ENCODE peak calls at places on chromosomes 1 and 21, in four cellular contexts. X is left kidney, J is DMS53, U is NCI-H2171. K is an unnamed sample.

GRCh38 chr1:55572878-55573734 is 357.9 kb upstream of the USP24 start:
- DNase-seq in X (peak), J (no peak), U (no peak), K (no peak)

GRCh38 chr1:214117780-214118179 is 130.0 kb downstream of the PROX1 start:
- DNase-seq in X (no peak), J (no peak), U (no peak), K (no peak)

GRCh38 chr21:36551731-36552457 is 72.0 kb upstream of the CLDN14 start:
- DNase-seq in X (peak), U (no peak), J (no peak), K (no peak)

GRCh38 chr1:198187973-198188588 is 31.3 kb downstream of the NEK7 start:
- DNase-seq in J (no peak), U (no peak), X (no peak), K (no peak)

GRCh38 chr1:40984066-40984465 is 4.6 kb downstream of the CTPS1 start:
- DNase-seq in U (no peak), X (no peak), J (no peak), K (no peak)

GRCh38 chr1:53906121-53906520 is 12.1 kb downstream of the DIO1 start:
- DNase-seq in U (no peak), J (no peak), X (no peak), K (no peak)

GRCh38 chr1:40750326-40750975 is 33.1 kb upstream of the KCNQ4 start:
- DNase-seq in U (no peak), J (no peak), X (no peak), K (no peak)

GRCh38 chr1:180909462-180909976 is 3.2 kb upstream of the KIAA1614 start:
- DNase-seq in X (peak), U (no peak), J (no peak), K (no peak)

GRCh38 chr1:59438058-59438560 is 141.2 kb downstream of the FGGY start:
- DNase-seq in X (peak), J (no peak), U (no peak), K (no peak)

GRCh38 chr1:155277896-155278688 is 829 bp downstream of the HCN3 start:
- DNase-seq in X (peak), J (peak), U (peak), K (no peak)

GRCh38 chr1:2165636-2166035 is 28.9 kb downstream of the FAAP20 start:
- DNase-seq in U (no peak), J (no peak), X (no peak), K (no peak)

GRCh38 chr21:41170442-41170841 is 2.5 kb downstream of the BACE2 start:
- DNase-seq in U (no peak), X (peak), J (peak), K (peak)

K was measured in ascending aorta.